ENCODE peak calls at places on chromosomes 13 and 19, in seven cellular contexts. S, O, K, W, Z, D and A are unnamed samples.

GRCh38 chr13:23828086-23828485 is 61.1 kb downstream of the MIPEP start:
- DNase-seq in Z (no peak), W (no peak), K (no peak), S (no peak), O (no peak), D (no peak), A (no peak)

GRCh38 chr19:4916292-4917082 is 7.2 kb downstream of the UHRF1 start:
- DNase-seq in Z (no peak), W (no peak), D (no peak), S (no peak), O (no peak), K (no peak), A (no peak)

GRCh38 chr13:40664100-40665060 is 2.1 kb downstream of the FOXO1 start:
- DNase-seq in D (no peak), O (no peak), W (peak), Z (peak), S (no peak), K (peak), A (no peak)

GRCh38 chr13:26722321-26722720 is 38.3 kb downstream of the GPR12 start:
- DNase-seq in W (no peak), O (no peak), D (no peak), Z (no peak), S (no peak), K (no peak), A (no peak)

GRCh38 chr13:60411983-60412382 is 15.0 kb downstream of the TDRD3 start:
- DNase-seq in S (no peak), O (no peak), D (no peak), K (no peak), Z (no peak), W (no peak), A (no peak)

GRCh38 chr19:1066251-1066747 is 668 bp upstream of the ARHGAP45 start:
- DNase-seq in Z (peak), K (no peak), O (no peak), S (no peak), W (peak), D (no peak), A (no peak)

GRCh38 chr19:10471909-10472308 is 31.2 kb downstream of the KEAP1 start:
- DNase-seq in K (no peak), O (no peak), D (no peak), S (no peak), W (no peak), Z (no peak), A (no peak)

GRCh38 chr13:49429061-49429460 is 14.8 kb downstream of the CAB39L start:
- DNase-seq in D (no peak), O (no peak), K (no peak), W (no peak), Z (no peak), S (no peak), A (no peak)

GRCh38 chr13:103130681-103131210 is 64.5 kb upstream of the SLC10A2 start:
- DNase-seq in W (no peak), D (no peak), Z (no peak), K (no peak), O (no peak), S (no peak), A (no peak)

GRCh38 chr19:47447470-47448359 is 24.0 kb downstream of the SLC8A2 start:
- DNase-seq in D (peak), Z (peak), O (no peak), W (peak), K (peak), S (no peak), A (no peak)

GRCh38 chr19:3665681-3666544 is 34.4 kb downstream of the PIP5K1C start:
- DNase-seq in Z (peak), S (no peak), W (peak), D (no peak), O (no peak), K (peak), A (no peak)

GRCh38 chr13:50999641-51000040 is 90.0 kb downstream of the RNASEH2B start:
- DNase-seq in W (no peak), Z (no peak), O (no peak), D (no peak), K (no peak), S (no peak), A (no peak)

GRCh38 chr19:50435221-50435620 is 2.5 kb downstream of the MYBPC2 start:
- DNase-seq in D (no peak), O (no peak), W (no peak), K (no peak), S (no peak), Z (peak), A (no peak)